ENCODE peak calls at places on chromosomes 7 and 10, in seven cellular contexts. Q is HCT116, G is uterus, F is Peyer's patch, N is heart left ventricle, A is H1, D is suprapubic skin. E is an unnamed sample.

GRCh38 chr7:137003071-137003470 is 134.6 kb downstream of the CHRM2 start:
- DNase-seq in F (no peak), Q (no peak), A (no peak), D (no peak), G (no peak), N (no peak), E (no peak)

GRCh38 chr10:55144001-55144400 is 343.0 kb upstream of the PCDH15 start:
- DNase-seq in G (no peak), N (no peak), Q (no peak), A (no peak), F (no peak), D (no peak), E (no peak)

GRCh38 chr10:572696-573095 is 116.8 kb downstream of the DIP2C start:
- DNase-seq in D (no peak), N (no peak), G (no peak), F (no peak), A (no peak), Q (no peak), E (no peak)

GRCh38 chr10:116947838-116948529 is 57.0 kb downstream of the SHTN1 start:
- DNase-seq in D (no peak), N (no peak), F (no peak), A (no peak), Q (peak; percentile 59), G (no peak), E (no peak)

GRCh38 chr10:100356067-100357017 is 9.3 kb downstream of the SCD start:
- DNase-seq in D (no peak), F (no peak), Q (no peak), G (no peak), A (no peak), N (no peak), E (no peak)

GRCh38 chr10:71421075-71421434 is 24.3 kb downstream of the CDH23 start:
- DNase-seq in G (no peak), A (no peak), F (no peak), N (no peak), D (no peak), Q (no peak), E (no peak)

GRCh38 chr7:139902436-139903102 is 73.5 kb downstream of the TBXAS1 start:
- DNase-seq in A (no peak), N (no peak), G (no peak), F (no peak), Q (no peak), D (no peak), E (no peak)

GRCh38 chr7:105691692-105692564 is 110.6 kb upstream of the EFCAB10 start:
- DNase-seq in D (peak; percentile 74), N (peak; percentile 65), A (no peak), G (peak; percentile 50), F (peak; percentile 89), Q (no peak), E (peak; percentile 81)

GRCh38 chr10:103184615-103185014 is 8.5 kb downstream of the NT5C2 start:
- DNase-seq in F (no peak), D (no peak), G (no peak), Q (no peak), N (no peak), A (no peak), E (no peak)

GRCh38 chr7:101200862-101201599 is at the start of gene MOGAT3:
- DNase-seq in A (no peak), N (no peak), Q (no peak), F (no peak), G (no peak), D (no peak), E (no peak)
- TF ChIP-seq POLR2A in A (no peak), N (no peak), Q (no peak), F (peak; percentile 94), G (no peak), D (no peak), E (no peak)

DNA sequence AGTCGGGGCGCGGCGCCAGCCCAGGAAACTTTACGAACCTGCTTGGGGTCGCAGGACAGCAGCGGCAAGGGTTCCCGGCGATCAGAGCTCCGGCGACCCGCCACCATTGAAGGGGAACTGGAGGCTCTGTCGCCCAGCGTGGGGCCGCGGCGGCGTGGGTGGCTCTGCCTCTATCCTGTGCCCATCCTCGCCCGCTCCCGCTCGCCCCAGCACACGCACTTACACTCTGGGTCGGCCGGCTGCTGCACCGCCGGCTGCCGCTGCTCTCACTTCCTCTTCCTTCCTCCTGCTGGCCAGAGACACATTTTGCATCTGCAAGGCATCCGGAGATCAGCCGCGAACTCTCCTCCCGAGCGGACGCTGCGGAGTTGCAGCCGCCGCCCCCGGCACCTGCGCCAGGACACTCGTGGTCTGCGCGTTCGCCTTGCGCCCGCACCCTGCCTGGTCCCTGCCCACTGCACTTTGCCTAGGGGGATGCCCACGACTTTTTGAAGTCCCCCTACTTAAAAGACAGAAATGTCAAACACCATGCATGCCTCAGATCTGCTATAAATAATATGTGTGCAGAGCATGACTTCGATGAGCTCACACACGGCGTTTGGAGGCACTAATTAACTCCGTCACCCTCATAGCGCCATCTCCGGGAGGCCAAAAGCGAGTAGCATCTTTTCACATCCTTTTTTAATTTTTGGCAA is at the start of gene ELMO1:
- DNase-seq in F (peak; percentile 87), A (peak; percentile 81), D (peak; percentile 87), Q (no peak), G (peak; percentile 53), N (peak; percentile 91), E (peak; percentile 68)
- TF ChIP-seq POLR2A in F (peak; percentile 49), A (peak; percentile 75), D (peak; percentile 70), Q (no peak), G (peak; percentile 35), N (peak; percentile 67), E (peak; percentile 74)

GRCh38 chr7:97118306-97118917 is 914 bp downstream of the SDHAF3 start:
- DNase-seq in N (no peak), D (no peak), F (no peak), G (no peak), A (no peak), Q (no peak), E (peak; percentile 53)

GRCh38 chr7:97117372-97118188 is at the start of gene SDHAF3:
- DNase-seq in G (peak; percentile 96), A (peak; percentile 98), F (peak; percentile 94), Q (peak; percentile 96), N (peak; percentile 99), D (peak; percentile 98), E (peak; percentile 97)

GRCh38 chr7:97119747-97120146 is 2.2 kb downstream of the SDHAF3 start:
- DNase-seq in F (no peak), G (no peak), D (no peak), N (no peak), A (no peak), Q (no peak), E (no peak)

GRCh38 chr7:97117035-97117371 is 495 bp upstream of the SDHAF3 start:
- DNase-seq in D (no peak), A (no peak), F (no peak), Q (no peak), N (no peak), G (no peak), E (no peak)

GRCh38 chr7:97116308-97116707 is 1.2 kb upstream of the SDHAF3 start:
- DNase-seq in A (no peak), N (no peak), F (peak; percentile 25), G (no peak), D (no peak), Q (no peak), E (peak; percentile 13)
- TF ChIP-seq POLR2A in A (no peak), N (no peak), F (no peak), G (no peak), D (no peak), Q (no peak), E (no peak)

GRCh38 chr10:49327036-49327813 is 28.3 kb downstream of the C10orf71 start:
- DNase-seq in N (no peak), G (no peak), A (peak; percentile 39), D (no peak), F (peak; percentile 6), Q (no peak), E (no peak)
- TF ChIP-seq POLR2A in N (no peak), G (no peak), A (no peak), D (no peak), F (no peak), Q (no peak), E (no peak)

GRCh38 chr7:5421626-5422323 is 1.9 kb downstream of the TNRC18 start:
- DNase-seq in Q (no peak), G (peak; percentile 57), N (no peak), F (no peak), A (no peak), D (no peak), E (peak; percentile 53)

GRCh38 chr7:5423844-5424688 is 432 bp upstream of the TNRC18 start:
- DNase-seq in A (peak; percentile 90), F (peak; percentile 74), N (peak; percentile 94), G (peak; percentile 97), D (peak; percentile 97), Q (peak; percentile 99), E (peak; percentile 93)

GRCh38 chr7:5422324-5423271 is 1.0 kb downstream of the TNRC18 start:
- DNase-seq in D (no peak), N (no peak), A (peak; percentile 67), G (peak; percentile 29), Q (no peak), F (no peak), E (peak; percentile 51)

GRCh38 chr7:5424689-5425506 is 1.3 kb upstream of the TNRC18 start:
- DNase-seq in D (no peak), Q (no peak), N (peak; percentile 85), G (peak; percentile 74), A (no peak), F (no peak), E (peak; percentile 60)

GRCh38 chr7:5423272-5423843 is at the start of gene TNRC18:
- DNase-seq in Q (no peak), D (no peak), N (peak; percentile 82), G (peak; percentile 69), F (no peak), A (peak; percentile 77), E (peak; percentile 74)
- TF ChIP-seq POLR2A in Q (no peak), D (no peak), N (peak; percentile 27), G (peak; percentile 50), F (peak; percentile 12), A (no peak), E (peak; percentile 8)